ENCODE peak calls at places on chromosomes 16 and 17, in four cellular contexts. N, V, D and S are unnamed samples.

GRCh38 chr17:61946359-61946758 is 18.6 kb upstream of the INTS2 start:
- DNase-seq in N (no peak), D (no peak), V (no peak), S (no peak)

GRCh38 chr17:43908111-43908721 is 880 bp upstream of the MPP2 start:
- DNase-seq in D (peak), V (peak), N (peak), S (peak)

GRCh38 chr16:13936596-13937081 is 16.7 kb downstream of the ERCC4 start:
- DNase-seq in D (no peak), V (no peak), N (no peak), S (no peak)

GRCh38 chr17:21034350-21035235 is 8.2 kb downstream of the USP22 start:
- DNase-seq in N (no peak), V (peak), D (no peak), S (no peak)

GRCh38 chr16:10729649-10730048 is 14.0 kb upstream of the NUBP1 start:
- DNase-seq in V (no peak), N (no peak), D (no peak), S (peak)

GRCh38 chr16:66662445-66663194 is 33.9 kb downstream of the CMTM4 start:
- DNase-seq in V (peak), N (no peak), D (no peak), S (peak)

GRCh38 chr17:66175892-66176291 is 16.0 kb downstream of the CEP112 start:
- DNase-seq in N (peak), D (no peak), V (no peak), S (no peak)

GRCh38 chr16:83946781-83947566 is 6.1 kb upstream of the OSGIN1 start:
- DNase-seq in D (no peak), N (no peak), V (no peak), S (no peak)

GRCh38 chr16:87806246-87806607 is 40.4 kb upstream of the KLHDC4 start:
- DNase-seq in D (no peak), V (no peak), N (no peak), S (no peak)

GRCh38 chr17:44828919-44829557 is 1.0 kb downstream of the GJC1 start:
- DNase-seq in N (peak), V (no peak), D (no peak), S (no peak)